ENCODE peak calls at places on chromosomes 6 and 20, in six cellular contexts. R is HCEC 1CT; F is stimulated activated CD4-positive, alpha-beta T cell treated with anti-CD3 and anti-CD28 coated beads, Interleukin-1b, Interleukin-23, amount 100 ng/mL, for 4 hours; M is T-helper 17 cell; T is Peyer's patch; G is BJ. W is an unnamed sample.

GRCh38 chr6:169397684-169398083 is 144.0 kb upstream of the THBS2 start:
- DNase-seq in R (no peak), G (no peak), T (no peak), M (no peak), F (no peak), W (no peak)

GRCh38 chr6:36570264-36570663 is 23.0 kb upstream of the STK38 start:
- DNase-seq in T (no peak), R (no peak), G (no peak), F (no peak), M (no peak), W (no peak)

GRCh38 chr6:89242574-89243330 is 25.6 kb upstream of the GABRR1 start:
- DNase-seq in R (peak; percentile 51), T (no peak), G (no peak), M (no peak), F (no peak), W (peak; percentile 28)

GRCh38 chr20:36086767-36087166 is 67.8 kb upstream of the EPB41L1 start:
- DNase-seq in M (no peak), F (no peak), T (no peak), R (no peak), G (no peak), W (no peak)

GRCh38 chr6:169801396-169802160 is 50.2 kb downstream of the ERMARD start:
- DNase-seq in T (no peak), G (no peak), F (no peak), M (no peak), R (no peak), W (no peak)

GRCh38 chr6:160667854-160668481 is 3.9 kb upstream of the LPA start:
- DNase-seq in F (no peak), T (no peak), R (no peak), G (no peak), M (no peak), W (peak; percentile 1)

GRCh38 chr20:63345328-63346100 is 15.6 kb downstream of the CHRNA4 start:
- DNase-seq in F (no peak), R (no peak), M (no peak), G (no peak), T (no peak), W (no peak)

GRCh38 chr6:41591859-41592502 is 45.8 kb downstream of the FOXP4 start:
- DNase-seq in T (peak; percentile 69), R (peak; percentile 43), G (no peak), M (peak; percentile 57), F (peak; percentile 83), W (peak; percentile 54)

GRCh38 chr20:1327241-1327653 is 1.7 kb downstream of the SDCBP2 start:
- DNase-seq in T (peak; percentile 16), R (peak; percentile 50), F (no peak), M (no peak), G (no peak), W (no peak)

GRCh38 chr20:49610701-49611538 is 43.0 kb upstream of the PTGIS start:
- DNase-seq in M (peak; percentile 66), R (peak; percentile 42), F (peak; percentile 64), G (no peak), T (peak; percentile 72), W (peak; percentile 71)

GRCh38 chr20:42258568-42258967 is 640.4 kb upstream of the CHD6 start:
- DNase-seq in T (no peak), G (no peak), F (no peak), R (no peak), M (no peak), W (no peak)

GRCh38 chr6:163984446-163984936 is 570.0 kb downstream of the QKI start:
- DNase-seq in F (no peak), T (no peak), G (no peak), M (no peak), R (no peak), W (no peak)

GRCh38 chr6:130222775-130223174 is at the start of gene SAMD3:
- DNase-seq in F (no peak), R (no peak), T (no peak), G (no peak), M (no peak), W (no peak)

GRCh38 chr6:149484733-149485700 is at the start of gene ZC3H12D:
- DNase-seq in F (peak; percentile 64), G (peak; percentile 8), R (peak; percentile 6), T (peak; percentile 85), M (peak; percentile 70), W (no peak)

W was measured in NCI-H2029.